ENCODE peak calls at places on chromosome X, in four cellular contexts. One of them, this sample, is unnamed.

GRCh38 chrX:119228506-119229290 is 7.4 kb upstream of the PGRMC1 start:
- DNase-seq in fibroblast of pulmonary artery: peak
- DNase-seq in coronary artery: no peak
- DNase-seq in HCT116: no peak
- DNase-seq in this sample: no peak

GRCh38 chrX:108148524-108148923 is 56.9 kb downstream of the ATG4A start:
- DNase-seq in fibroblast of pulmonary artery: no peak
- DNase-seq in coronary artery: no peak
- DNase-seq in HCT116: no peak
- DNase-seq in this sample: no peak

GRCh38 chrX:73563740-73564073 is 710 bp downstream of the CHIC1 start:
- DNase-seq in fibroblast of pulmonary artery: peak
- DNase-seq in coronary artery: no peak
- DNase-seq in HCT116: no peak
- DNase-seq in this sample: no peak

GRCh38 chrX:118530537-118530936 is 34.9 kb downstream of the DOCK11 start:
- DNase-seq in fibroblast of pulmonary artery: peak
- DNase-seq in coronary artery: no peak
- DNase-seq in HCT116: no peak
- DNase-seq in this sample: no peak

GRCh38 chrX:54891573-54891972 is 29.1 kb upstream of the TRO start:
- DNase-seq in fibroblast of pulmonary artery: peak
- DNase-seq in coronary artery: no peak
- DNase-seq in HCT116: peak
- DNase-seq in this sample: no peak

GRCh38 chrX:7074908-7075204 is 72.7 kb upstream of the STS start:
- DNase-seq in fibroblast of pulmonary artery: no peak
- DNase-seq in coronary artery: no peak
- DNase-seq in HCT116: no peak
- DNase-seq in this sample: no peak

GRCh38 chrX:151902813-151903591 is 9.7 kb upstream of the MAGEA4 start:
- DNase-seq in fibroblast of pulmonary artery: peak
- DNase-seq in coronary artery: no peak
- DNase-seq in HCT116: peak
- DNase-seq in this sample: no peak

GRCh38 chrX:153953342-153953830 is 8.9 kb upstream of the RENBP start:
- DNase-seq in fibroblast of pulmonary artery: peak
- DNase-seq in coronary artery: no peak
- DNase-seq in HCT116: no peak
- DNase-seq in this sample: peak

GRCh38 chrX:23557070-23557469 is 110.2 kb upstream of the PRDX4 start:
- DNase-seq in fibroblast of pulmonary artery: peak
- DNase-seq in coronary artery: no peak
- DNase-seq in HCT116: no peak
- DNase-seq in this sample: no peak

GRCh38 chrX:153793291-153793690 is 884 bp downstream of the IDH3G start:
- DNase-seq in fibroblast of pulmonary artery: no peak
- DNase-seq in coronary artery: no peak
- DNase-seq in HCT116: no peak
- DNase-seq in this sample: no peak

GRCh38 chrX:2670978-2671377 is 20.1 kb upstream of the CD99 start:
- DNase-seq in fibroblast of pulmonary artery: no peak
- DNase-seq in coronary artery: no peak
- DNase-seq in HCT116: no peak
- DNase-seq in this sample: no peak

GRCh38 chrX:44310227-44310626 is 33.2 kb downstream of the EFHC2 start:
- DNase-seq in fibroblast of pulmonary artery: no peak
- DNase-seq in coronary artery: no peak
- DNase-seq in HCT116: no peak
- DNase-seq in this sample: no peak

GRCh38 chrX:41779058-41779564 is 55.1 kb downstream of the GPR82 start:
- DNase-seq in fibroblast of pulmonary artery: peak
- DNase-seq in coronary artery: no peak
- DNase-seq in HCT116: peak
- DNase-seq in this sample: no peak

GRCh38 chrX:41338422-41338821 is 4.5 kb downstream of the DDX3X start:
- DNase-seq in fibroblast of pulmonary artery: no peak
- DNase-seq in coronary artery: no peak
- DNase-seq in HCT116: no peak
- DNase-seq in this sample: no peak

GRCh38 chrX:153871451-153871850 is 14.5 kb downstream of the L1CAM start:
- DNase-seq in fibroblast of pulmonary artery: no peak
- DNase-seq in coronary artery: no peak
- DNase-seq in HCT116: no peak
- DNase-seq in this sample: no peak

GRCh38 chrX:141642979-141643378 is 53.5 kb downstream of the SPANXA2 start:
- DNase-seq in fibroblast of pulmonary artery: peak
- DNase-seq in coronary artery: no peak
- DNase-seq in HCT116: no peak
- DNase-seq in this sample: no peak

GRCh38 chrX:137428251-137428661 is 137.7 kb upstream of the ZIC3 start:
- DNase-seq in fibroblast of pulmonary artery: no peak
- DNase-seq in coronary artery: no peak
- DNase-seq in HCT116: no peak
- DNase-seq in this sample: no peak

GRCh38 chrX:154793084-154793483 is 12.2 kb downstream of the MPP1 start:
- DNase-seq in fibroblast of pulmonary artery: no peak
- DNase-seq in coronary artery: no peak
- DNase-seq in HCT116: no peak
- DNase-seq in this sample: no peak

GRCh38 chrX:67544281-67544680 is 460 bp downstream of the AR start:
- DNase-seq in fibroblast of pulmonary artery: peak
- DNase-seq in coronary artery: peak
- DNase-seq in HCT116: no peak
- DNase-seq in this sample: peak

GRCh38 chrX:115958687-115959359 is 211.7 kb upstream of the AGTR2 start:
- DNase-seq in fibroblast of pulmonary artery: no peak
- DNase-seq in coronary artery: no peak
- DNase-seq in HCT116: no peak
- DNase-seq in this sample: no peak

GRCh38 chrX:72120798-72121197 is 10.9 kb downstream of the RTL5 start:
- DNase-seq in fibroblast of pulmonary artery: no peak
- DNase-seq in coronary artery: peak
- DNase-seq in HCT116: no peak
- DNase-seq in this sample: no peak

GRCh38 chrX:47483310-47484268 is 567 bp upstream of the ZNF41 start:
- DNase-seq in fibroblast of pulmonary artery: peak
- DNase-seq in coronary artery: no peak
- DNase-seq in HCT116: no peak
- DNase-seq in this sample: no peak

GRCh38 chrX:111519215-111519614 is 7.8 kb downstream of the SERTM2 start:
- DNase-seq in fibroblast of pulmonary artery: peak
- DNase-seq in coronary artery: no peak
- DNase-seq in HCT116: no peak
- DNase-seq in this sample: no peak

GRCh38 chrX:87528487-87528886 is 10.9 kb downstream of the KLHL4 start:
- DNase-seq in fibroblast of pulmonary artery: no peak
- DNase-seq in coronary artery: no peak
- DNase-seq in HCT116: no peak
- DNase-seq in this sample: no peak

GRCh38 chrX:19059063-19059462 is 63.2 kb downstream of the ADGRG2 start:
- DNase-seq in fibroblast of pulmonary artery: no peak
- DNase-seq in coronary artery: no peak
- DNase-seq in HCT116: no peak
- DNase-seq in this sample: no peak

GRCh38 chrX:53374923-53375322 is 47.5 kb downstream of the SMC1A start:
- DNase-seq in fibroblast of pulmonary artery: no peak
- DNase-seq in coronary artery: no peak
- DNase-seq in HCT116: no peak
- DNase-seq in this sample: no peak

GRCh38 chrX:13755254-13755653 is 20.7 kb downstream of the OFD1 start:
- DNase-seq in fibroblast of pulmonary artery: no peak
- DNase-seq in coronary artery: no peak
- DNase-seq in HCT116: no peak
- DNase-seq in this sample: no peak

GRCh38 chrX:38045697-38046096 is 39.3 kb downstream of the SYTL5 start:
- DNase-seq in fibroblast of pulmonary artery: peak
- DNase-seq in coronary artery: no peak
- DNase-seq in HCT116: no peak
- DNase-seq in this sample: no peak

GRCh38 chrX:40244980-40245379 is 147.2 kb upstream of the BCOR start:
- DNase-seq in fibroblast of pulmonary artery: peak
- DNase-seq in coronary artery: no peak
- DNase-seq in HCT116: no peak
- DNase-seq in this sample: no peak
- TF ChIP-seq CTCF in fibroblast of pulmonary artery: peak
- TF ChIP-seq CTCF in coronary artery: no peak
- TF ChIP-seq CTCF in HCT116: peak
- TF ChIP-seq CTCF in this sample: no peak

DNA sequence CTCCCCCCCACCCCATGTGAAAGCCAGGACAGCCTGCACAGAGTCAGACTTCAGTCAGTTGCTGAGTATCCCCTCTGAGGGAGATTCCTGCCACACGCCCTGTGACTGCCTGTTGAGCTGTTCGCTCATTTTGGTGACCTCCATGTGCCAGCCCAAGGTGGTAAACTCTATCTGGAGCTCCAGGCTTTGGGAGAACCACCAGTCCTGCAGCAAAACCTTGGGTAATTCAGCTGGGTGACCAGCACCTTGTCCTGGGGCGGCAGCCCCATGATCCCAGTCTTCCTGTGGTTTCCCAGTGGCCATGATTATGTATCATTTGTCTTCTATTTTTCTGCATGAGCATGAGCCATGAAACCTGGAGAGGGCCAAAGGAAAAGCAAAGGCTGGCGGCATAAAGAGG is 73.4 kb downstream of the NBDY start:
- DNase-seq in fibroblast of pulmonary artery: no peak
- DNase-seq in coronary artery: peak
- DNase-seq in HCT116: no peak
- DNase-seq in this sample: no peak
- H3K4me3 ChIP-seq in fibroblast of pulmonary artery: no peak
- H3K4me3 ChIP-seq in coronary artery: peak
- H3K4me3 ChIP-seq in HCT116: no peak
- H3K4me3 ChIP-seq in this sample: no peak

GRCh38 chrX:15465347-15465746 is 27.8 kb downstream of the PIR start:
- DNase-seq in fibroblast of pulmonary artery: no peak
- DNase-seq in coronary artery: no peak
- DNase-seq in HCT116: no peak
- DNase-seq in this sample: no peak

GRCh38 chrX:15469613-15470012 is 23.5 kb downstream of the PIR start:
- DNase-seq in fibroblast of pulmonary artery: no peak
- DNase-seq in coronary artery: no peak
- DNase-seq in HCT116: no peak
- DNase-seq in this sample: no peak

GRCh38 chrX:15468036-15468435 is 25.1 kb downstream of the PIR start:
- DNase-seq in fibroblast of pulmonary artery: peak
- DNase-seq in coronary artery: no peak
- DNase-seq in HCT116: no peak
- DNase-seq in this sample: no peak

GRCh38 chrX:15464704-15465103 is 28.4 kb downstream of the PIR start:
- DNase-seq in fibroblast of pulmonary artery: no peak
- DNase-seq in coronary artery: no peak
- DNase-seq in HCT116: no peak
- DNase-seq in this sample: no peak

DNA sequence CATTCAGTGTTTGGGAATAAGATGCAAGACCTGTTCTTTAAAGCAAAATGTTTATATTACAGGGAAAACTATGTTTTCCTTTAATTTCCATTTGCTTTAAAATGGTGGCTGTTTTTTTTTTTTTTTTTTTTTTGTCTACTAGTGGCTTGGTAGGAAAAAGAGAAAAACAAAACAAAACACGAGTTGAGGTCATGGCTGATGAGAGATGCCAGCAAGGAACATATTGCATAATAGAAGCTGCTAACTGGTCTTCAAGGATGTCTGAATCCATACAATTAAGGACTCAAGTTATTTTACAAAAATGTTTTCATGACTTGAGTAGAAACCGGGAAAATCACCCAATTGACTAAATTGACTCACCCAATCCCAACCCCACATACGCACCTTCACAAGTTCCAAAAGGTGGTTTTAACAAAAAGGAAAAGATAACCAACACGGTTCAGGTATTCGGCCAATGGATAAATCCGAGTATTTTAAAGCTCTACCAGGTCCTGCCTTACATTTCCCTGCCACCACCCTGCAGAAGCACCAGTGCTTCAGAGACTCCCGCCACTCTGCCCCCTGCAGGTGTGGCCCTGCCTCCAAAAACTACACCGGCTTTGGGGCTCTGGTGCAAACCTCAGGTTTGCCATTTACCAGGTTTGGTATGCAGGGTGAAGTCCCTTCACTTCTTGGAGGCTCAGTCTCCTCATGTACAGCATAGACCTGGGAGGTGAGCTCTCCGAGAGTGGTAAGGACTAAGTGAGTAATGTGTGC is 27.1 kb downstream of the PIR start:
- DNase-seq in fibroblast of pulmonary artery: peak
- DNase-seq in coronary artery: no peak
- DNase-seq in HCT116: no peak
- DNase-seq in this sample: no peak
- TF ChIP-seq CTCF in fibroblast of pulmonary artery: no peak
- TF ChIP-seq CTCF in coronary artery: no peak
- TF ChIP-seq CTCF in HCT116: peak
- TF ChIP-seq CTCF in this sample: no peak

GRCh38 chrX:84189125-84189524 is 1.1 kb upstream of the RPS6KA6 start:
- DNase-seq in fibroblast of pulmonary artery: no peak
- DNase-seq in coronary artery: no peak
- DNase-seq in HCT116: no peak
- DNase-seq in this sample: no peak

GRCh38 chrX:84186603-84187358 is 1.2 kb downstream of the RPS6KA6 start:
- DNase-seq in fibroblast of pulmonary artery: no peak
- DNase-seq in coronary artery: no peak
- DNase-seq in HCT116: no peak
- DNase-seq in this sample: no peak

GRCh38 chrX:84187501-84188319 is at the start of gene RPS6KA6:
- DNase-seq in fibroblast of pulmonary artery: peak
- DNase-seq in coronary artery: peak
- DNase-seq in HCT116: no peak
- DNase-seq in this sample: peak

GRCh38 chrX:84192006-84192405 is 4.0 kb upstream of the RPS6KA6 start:
- DNase-seq in fibroblast of pulmonary artery: no peak
- DNase-seq in coronary artery: no peak
- DNase-seq in HCT116: no peak
- DNase-seq in this sample: no peak

DNA sequence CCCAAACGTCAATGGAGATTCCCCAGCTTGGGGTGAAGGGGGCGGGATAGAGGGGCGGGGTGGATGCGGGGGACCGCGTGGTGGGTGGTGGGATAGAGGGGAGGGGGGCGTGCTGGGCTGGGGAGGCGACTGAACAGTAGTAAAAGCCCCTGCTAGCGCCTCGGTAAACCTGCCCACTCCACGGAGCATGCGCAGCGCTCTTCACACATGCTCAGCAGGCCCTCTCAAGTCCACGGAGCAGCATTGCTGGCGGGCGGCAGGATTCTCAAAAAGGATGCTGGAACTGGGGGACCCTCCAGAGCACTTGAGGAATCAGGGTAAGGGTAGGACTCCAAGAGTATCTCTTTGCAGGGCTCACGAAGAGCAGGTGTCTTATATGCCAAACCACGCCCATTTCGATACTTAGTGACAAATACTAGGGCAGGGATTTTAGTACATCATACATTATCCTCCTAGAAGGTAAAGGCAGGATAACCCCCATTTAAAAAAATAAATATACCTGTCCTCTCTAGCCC is 378 bp upstream of the RPS6KA6 start:
- DNase-seq in fibroblast of pulmonary artery: peak
- DNase-seq in coronary artery: peak
- DNase-seq in HCT116: no peak
- DNase-seq in this sample: peak
- H3K4me3 ChIP-seq in fibroblast of pulmonary artery: peak
- H3K4me3 ChIP-seq in coronary artery: peak
- H3K4me3 ChIP-seq in HCT116: no peak
- H3K4me3 ChIP-seq in this sample: peak

This sample was measured in left lung.